ENCODE peak calls at places on chromosome 2, in seven cellular contexts. S is GM23338, H is GM23248, R is OCI-LY7, N is HCT116, T is hepatocyte, X is SK-N-SH. Z is an unnamed sample.

GRCh38 chr2:69200107-69200520 is 186.9 kb downstream of the GFPT1 start:
- DNase-seq in S (no peak), H (peak), R (no peak), N (no peak), T (peak), X (no peak), Z (no peak)

GRCh38 chr2:191811807-191812602 is 34.9 kb downstream of the CAVIN2 start:
- DNase-seq in S (peak), H (peak), R (peak), N (peak), T (peak), X (peak), Z (peak)

GRCh38 chr2:151900261-151900660 is 72.0 kb upstream of the ARL5A start:
- DNase-seq in S (no peak), H (no peak), R (no peak), N (no peak), T (no peak), X (no peak), Z (no peak)

GRCh38 chr2:214076527-214076926 is 334.3 kb upstream of the VWC2L start:
- DNase-seq in S (no peak), H (peak), R (no peak), N (no peak), T (no peak), X (no peak), Z (peak)

GRCh38 chr2:10765914-10766313 is 44.5 kb downstream of the ATP6V1C2 start:
- DNase-seq in S (no peak), H (no peak), R (no peak), N (no peak), T (no peak), X (no peak), Z (no peak)

GRCh38 chr2:35522434-35522833 is 833.1 kb upstream of the CRIM1 start:
- DNase-seq in S (peak), H (no peak), R (no peak), N (no peak), T (no peak), X (no peak), Z (no peak)

GRCh38 chr2:230715201-230715600 is 2.6 kb downstream of the CAB39 start:
- DNase-seq in S (no peak), H (peak), R (peak), N (no peak), T (no peak), X (no peak), Z (no peak)

GRCh38 chr2:146777181-146777580 is 1067.6 kb upstream of the ACVR2A start:
- DNase-seq in S (no peak), H (no peak), R (no peak), N (no peak), T (no peak), X (no peak), Z (no peak)

GRCh38 chr2:129165001-129165400 is 814.5 kb upstream of the RAB6C start:
- DNase-seq in S (no peak), H (peak), R (no peak), N (no peak), T (no peak), X (no peak), Z (no peak)

GRCh38 chr2:161400076-161400475 is 16.0 kb upstream of the TBR1 start:
- DNase-seq in S (no peak), H (peak), R (no peak), N (no peak), T (no peak), X (no peak), Z (peak)

GRCh38 chr2:29270606-29271005 is 155.4 kb downstream of the CLIP4 start:
- DNase-seq in S (no peak), H (no peak), R (no peak), N (no peak), T (no peak), X (no peak), Z (no peak)

GRCh38 chr2:132721938-132722337 is 51.9 kb upstream of the LYPD1 start:
- DNase-seq in S (no peak), H (no peak), R (no peak), N (no peak), T (no peak), X (no peak), Z (peak)

GRCh38 chr2:55618649-55619055 is 1.2 kb upstream of the PPP4R3B start:
- DNase-seq in S (peak), H (peak), R (peak), N (peak), T (peak), X (peak), Z (peak)

DNA sequence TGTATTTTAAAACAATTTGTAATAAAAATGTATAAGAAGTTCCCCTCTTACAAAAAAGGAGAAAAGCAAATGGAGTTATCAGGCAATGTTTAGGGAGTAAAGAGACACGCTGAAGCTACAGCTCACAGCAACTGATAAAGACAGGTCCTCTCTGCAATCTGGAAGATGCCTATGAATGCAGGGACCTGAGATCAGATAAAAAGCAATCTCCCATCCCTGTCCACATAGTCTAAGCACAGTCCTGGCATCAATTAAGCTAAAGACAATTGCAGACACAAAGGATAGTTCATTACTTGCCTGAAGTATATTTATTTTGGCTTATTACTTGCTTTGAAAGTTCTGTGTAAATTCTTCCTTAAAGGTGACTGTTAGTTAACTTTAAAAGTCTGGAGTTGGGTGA is 5.0 kb downstream of the EIF2AK3 start:
- DNase-seq in S (no peak), H (no peak), R (no peak), N (no peak), T (no peak), X (peak), Z (no peak)
- H3K4me2 ChIP-seq in S (no peak), H (no peak), R (peak), N (no peak), T (peak), X (no peak), Z (no peak)

GRCh38 chr2:96552284-96553175 is 16.0 kb downstream of the ARID5A start:
- DNase-seq in S (no peak), H (no peak), R (no peak), N (no peak), T (no peak), X (peak), Z (no peak)

GRCh38 chr2:96555146-96555610 is 18.6 kb downstream of the ARID5A start:
- DNase-seq in S (no peak), H (no peak), R (no peak), N (no peak), T (no peak), X (no peak), Z (no peak)

GRCh38 chr2:96553176-96553956 is 16.8 kb downstream of the ARID5A start:
- DNase-seq in S (no peak), H (no peak), R (no peak), N (no peak), T (no peak), X (peak), Z (no peak)

GRCh38 chr2:96556441-96557330 is 20.1 kb downstream of the ARID5A start:
- DNase-seq in S (no peak), H (peak), R (no peak), N (peak), T (peak), X (peak), Z (peak)

DNA sequence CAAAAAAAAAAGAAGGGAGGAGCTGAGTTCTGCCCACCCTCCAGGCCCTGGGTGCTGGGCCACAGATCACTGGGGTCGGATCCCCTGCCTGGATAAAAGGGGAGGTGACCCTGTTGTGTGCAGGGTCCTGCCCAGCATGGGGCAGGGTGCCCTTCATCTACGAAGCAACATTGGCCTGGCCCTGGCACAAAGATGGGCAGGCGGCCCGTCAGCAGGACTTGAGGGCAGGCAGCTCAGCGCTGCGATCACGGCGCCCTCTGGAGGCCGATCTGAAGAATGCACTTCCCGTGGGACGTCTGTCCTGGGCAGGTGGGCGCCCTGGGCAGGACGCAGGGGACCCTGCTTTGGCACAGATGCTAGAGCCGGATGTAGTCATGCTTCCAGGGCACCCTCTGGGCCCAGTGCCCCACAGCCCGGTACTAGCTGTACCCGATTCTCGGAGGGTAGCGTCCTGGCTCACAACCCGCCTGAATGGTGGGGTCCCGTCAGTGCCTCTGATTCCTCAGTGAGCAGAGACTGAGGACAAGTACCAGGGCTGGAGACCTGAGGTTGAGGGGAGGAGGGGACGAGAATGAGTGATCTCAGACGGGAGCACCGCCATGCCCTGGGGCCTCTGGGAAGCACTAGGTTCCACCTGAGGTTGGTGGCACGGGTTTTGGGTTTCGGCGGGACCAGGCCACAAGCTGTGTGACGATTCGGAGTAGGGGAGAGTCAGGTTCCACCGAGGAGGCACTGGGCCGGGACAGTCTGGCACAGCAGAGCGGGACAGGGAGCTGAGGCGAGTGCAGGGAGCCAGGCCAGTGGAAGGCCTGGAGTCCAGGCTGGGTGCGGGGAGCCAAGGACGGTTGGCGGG is 18.0 kb downstream of the ARID5A start:
- DNase-seq in S (peak), H (peak), R (peak), N (peak), T (peak), X (peak), Z (peak)
- H2AFZ ChIP-seq in S (peak), H (peak), R (no peak), N (no peak), T (no peak), X (no peak), Z (peak)

DNA sequence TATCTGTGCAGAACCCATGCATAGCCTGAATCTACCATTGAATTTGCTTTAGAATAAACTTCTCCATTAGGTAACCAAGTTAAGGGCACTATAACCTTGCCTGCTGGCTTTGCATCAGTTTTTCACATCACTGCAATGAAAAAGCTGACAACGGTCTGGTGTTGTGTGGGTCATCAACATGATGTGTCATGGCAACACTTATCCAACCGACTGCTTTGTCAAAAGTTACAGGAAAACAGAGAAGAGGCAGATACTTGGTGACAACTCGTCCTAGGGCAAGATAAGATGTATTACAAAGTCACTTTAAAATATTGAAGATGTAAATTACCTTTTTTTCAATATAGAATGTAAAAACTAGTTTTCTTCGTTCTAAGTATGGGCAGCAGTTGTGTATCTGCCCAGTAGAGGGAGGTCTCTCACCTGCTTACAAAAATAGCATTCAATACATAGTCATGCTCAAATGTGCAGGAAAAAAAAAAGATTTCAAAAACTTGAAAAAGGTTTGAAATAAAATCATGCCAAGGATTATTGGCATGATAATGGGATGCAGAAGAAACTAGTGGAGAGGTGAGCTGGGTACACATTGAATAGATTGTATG is 96.3 kb downstream of the EVA1A start:
- DNase-seq in S (no peak), H (peak), R (peak), N (peak), T (peak), X (peak), Z (peak)
- TF ChIP-seq EZH2phosphoT487 in S (no peak), H (no peak), R (no peak), N (no peak), T (no peak), X (no peak), Z (no peak)

GRCh38 chr2:200600549-200601212 is 14.9 kb downstream of the AOX1 start:
- DNase-seq in S (no peak), H (no peak), R (no peak), N (no peak), T (no peak), X (no peak), Z (peak)

GRCh38 chr2:200603972-200604371 is 18.2 kb downstream of the AOX1 start:
- DNase-seq in S (no peak), H (peak), R (no peak), N (no peak), T (peak), X (no peak), Z (peak)

GRCh38 chr2:200602584-200602983 is 16.8 kb downstream of the AOX1 start:
- DNase-seq in S (no peak), H (no peak), R (no peak), N (no peak), T (no peak), X (no peak), Z (peak)

GRCh38 chr2:200608341-200609026 is 22.7 kb downstream of the AOX1 start:
- DNase-seq in S (no peak), H (no peak), R (no peak), N (no peak), T (no peak), X (no peak), Z (peak)

DNA sequence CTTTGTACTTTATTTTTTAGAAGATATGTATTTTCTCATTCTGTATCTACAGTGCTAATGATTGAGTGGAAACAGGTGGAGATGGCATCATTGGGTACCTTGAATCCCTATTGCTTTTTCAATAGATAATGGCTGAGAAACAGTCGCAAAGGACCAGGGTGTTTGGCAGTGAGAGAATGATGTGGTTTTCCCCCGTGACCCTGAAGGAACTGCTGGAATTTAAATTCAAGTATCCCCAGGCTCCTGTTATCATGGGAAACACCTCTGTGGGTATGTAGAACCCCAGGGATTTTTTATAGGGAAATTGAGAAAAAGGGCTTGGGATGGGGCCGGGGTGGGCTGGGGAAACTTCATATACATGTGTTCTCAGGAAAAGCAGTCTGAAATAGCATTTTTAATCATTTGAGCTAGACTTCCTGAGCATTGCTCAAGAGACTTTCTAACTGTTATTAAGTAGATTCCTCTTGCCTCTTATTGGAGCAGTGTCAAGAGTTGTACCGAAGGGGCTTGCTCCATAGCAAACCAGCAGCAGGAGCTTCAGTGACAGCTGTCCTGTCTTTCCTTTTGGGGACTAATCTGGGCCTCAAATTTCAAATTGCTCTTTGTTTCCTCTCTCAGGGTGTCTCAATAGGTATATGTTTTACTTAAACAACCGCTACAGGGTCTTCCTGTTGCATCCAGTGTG is 18.9 kb downstream of the AOX1 start:
- DNase-seq in S (no peak), H (peak), R (no peak), N (no peak), T (no peak), X (no peak), Z (no peak)
- H3K4me2 ChIP-seq in S (no peak), H (peak), R (no peak), N (no peak), T (no peak), X (peak), Z (peak)

DNA sequence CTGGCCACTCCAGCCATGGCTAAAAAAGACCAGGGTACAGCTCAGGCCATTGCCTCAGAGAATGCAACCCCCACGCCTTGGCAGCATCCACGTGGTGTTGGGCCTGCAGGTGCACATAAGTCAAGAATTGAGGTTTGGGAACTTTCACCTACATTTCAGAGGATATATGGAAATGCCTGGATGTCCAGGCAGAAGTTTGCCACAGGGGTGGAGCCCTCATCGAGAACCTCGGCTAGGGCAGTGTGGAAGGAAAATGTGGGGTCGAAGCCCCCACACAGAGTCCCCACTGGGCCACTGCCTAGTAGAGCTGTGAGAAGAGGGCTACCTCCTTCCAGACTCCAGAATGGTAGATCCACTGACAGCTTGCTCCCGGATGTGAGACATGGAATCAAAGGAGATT is 477.3 kb downstream of the LPIN1 start:
- DNase-seq in S (peak), H (no peak), R (peak), N (no peak), T (no peak), X (no peak), Z (no peak)
- H2AFZ ChIP-seq in S (no peak), H (no peak), R (no peak), N (no peak), T (no peak), X (no peak), Z (no peak)

GRCh38 chr2:45390433-45390832 is 220.6 kb downstream of the SRBD1 start:
- DNase-seq in S (peak), H (no peak), R (no peak), N (no peak), T (no peak), X (no peak), Z (no peak)

GRCh38 chr2:45391866-45392265 is 219.2 kb downstream of the SRBD1 start:
- DNase-seq in S (no peak), H (peak), R (no peak), N (no peak), T (no peak), X (no peak), Z (no peak)

GRCh38 chr2:45388541-45389100 is 222.4 kb downstream of the SRBD1 start:
- DNase-seq in S (no peak), H (no peak), R (no peak), N (no peak), T (no peak), X (no peak), Z (peak)

GRCh38 chr2:45394216-45394615 is 216.9 kb downstream of the SRBD1 start:
- DNase-seq in S (no peak), H (no peak), R (no peak), N (no peak), T (no peak), X (no peak), Z (peak)

GRCh38 chr2:45390856-45391255 is 220.2 kb downstream of the SRBD1 start:
- DNase-seq in S (peak), H (no peak), R (no peak), N (no peak), T (no peak), X (no peak), Z (no peak)
- TF ChIP-seq EZH2phosphoT487 in S (no peak), H (no peak), R (no peak), N (no peak), T (no peak), X (no peak), Z (no peak)

GRCh38 chr2:222609391-222609790 is 46.5 kb downstream of the FARSB start:
- DNase-seq in S (no peak), H (peak), R (no peak), N (no peak), T (no peak), X (no peak), Z (no peak)
- H3K4me2 ChIP-seq in S (no peak), H (no peak), R (no peak), N (no peak), T (no peak), X (no peak), Z (no peak)

DNA sequence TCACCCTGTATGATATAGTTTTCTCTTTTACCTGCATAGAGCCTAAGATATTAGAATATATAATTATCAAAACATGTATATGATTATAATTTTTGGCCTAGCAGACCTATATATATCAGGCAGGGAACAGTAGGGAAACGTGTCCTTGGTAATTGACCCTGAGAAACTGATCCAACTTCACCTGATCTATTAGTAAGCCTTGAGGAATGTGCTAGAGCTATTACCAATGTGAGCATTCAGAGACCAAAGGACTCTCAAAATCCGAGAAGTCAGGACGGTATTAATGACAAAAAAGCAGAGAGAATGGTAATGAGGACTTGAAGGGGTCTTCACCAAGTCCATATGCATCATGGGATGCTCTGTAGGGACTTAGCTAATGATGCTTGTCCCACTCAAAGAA is 571.9 kb downstream of the CPS1 start:
- DNase-seq in S (peak), H (no peak), R (no peak), N (no peak), T (no peak), X (no peak), Z (peak)
- H2AFZ ChIP-seq in S (no peak), H (no peak), R (no peak), N (no peak), T (no peak), X (no peak), Z (no peak)

Z was measured in PC-3.